ENCODE peak calls at places on chromosomes 1 and 21, in five cellular contexts. A is GDM1, C is neural progenitor cell, K is uterus, Y is type B pancreatic cell. M is an unnamed sample.

GRCh38 chr21:31509108-31510017 is 150.1 kb upstream of the SOD1 start:
- DNase-seq in A (no peak), C (peak; percentile 38), K (no peak), Y (no peak), M (peak; percentile 93)

GRCh38 chr1:150650193-150650592 is 20.8 kb upstream of the ENSA start:
- DNase-seq in A (no peak), C (no peak), K (no peak), Y (no peak), M (no peak)

GRCh38 chr1:16068356-16069270 is 4.8 kb downstream of the FAM131C start:
- DNase-seq in A (no peak), C (no peak), K (no peak), Y (no peak), M (no peak)

GRCh38 chr1:187977298-187977697 is 1148.5 kb downstream of the PLA2G4A start:
- DNase-seq in A (no peak), C (no peak), K (no peak), Y (no peak), M (no peak)

GRCh38 chr1:199859525-199859924 is 168.0 kb upstream of the NR5A2 start:
- DNase-seq in A (peak; percentile 74), C (no peak), K (no peak), Y (no peak), M (no peak)

GRCh38 chr1:98005326-98006010 is 84.6 kb upstream of the DPYD start:
- DNase-seq in A (no peak), C (no peak), K (no peak), Y (no peak), M (no peak)

GRCh38 chr1:222224576-222224975 is 323.3 kb downstream of the HHIPL2 start:
- DNase-seq in A (no peak), C (no peak), K (no peak), Y (no peak), M (no peak)

GRCh38 chr1:31264790-31265386 is 25.2 kb upstream of the NKAIN1 start:
- DNase-seq in A (no peak), C (no peak), K (no peak), Y (no peak), M (no peak)

GRCh38 chr1:46749921-46750404 is 31.0 kb upstream of the EFCAB14 start:
- DNase-seq in A (no peak), C (no peak), K (no peak), Y (no peak), M (no peak)

GRCh38 chr1:114901739-114902255 is 47.1 kb downstream of the SYCP1 start:
- DNase-seq in A (no peak), C (peak; percentile 3), K (no peak), Y (no peak), M (peak; percentile 48)

GRCh38 chr1:182650678-182651669 is 33.4 kb downstream of the RGS8 start:
- DNase-seq in A (no peak), C (no peak), K (no peak), Y (no peak), M (no peak)

GRCh38 chr1:63575340-63575826 is 17.8 kb upstream of the PGM1 start:
- DNase-seq in A (no peak), C (no peak), K (no peak), Y (no peak), M (peak; percentile 61)

GRCh38 chr1:10918531-10918930 is 93.9 kb upstream of the TARDBP start:
- DNase-seq in A (no peak), C (no peak), K (no peak), Y (no peak), M (no peak)

GRCh38 chr1:2253797-2254480 is 25.8 kb downstream of the SKI start:
- DNase-seq in A (no peak), C (no peak), K (no peak), Y (no peak), M (no peak)

GRCh38 chr1:183002797-183003594 is 20.2 kb upstream of the LAMC1 start:
- DNase-seq in A (no peak), C (no peak), K (no peak), Y (no peak), M (no peak)

GRCh38 chr1:170075186-170075585 is 691 bp upstream of the KIFAP3 start:
- DNase-seq in A (no peak), C (no peak), K (no peak), Y (no peak), M (no peak)

GRCh38 chr1:212491454-212491853 is 58.7 kb downstream of the NENF start:
- DNase-seq in A (no peak), C (no peak), K (no peak), Y (no peak), M (no peak)

GRCh38 chr1:101653482-101653946 is 343.2 kb downstream of the OLFM3 start:
- DNase-seq in A (no peak), C (peak; percentile 73), K (no peak), Y (no peak), M (peak; percentile 88)

GRCh38 chr1:9293512-9294439 is 1.1 kb downstream of the SPSB1 start:
- DNase-seq in A (no peak), C (no peak), K (no peak), Y (no peak), M (peak; percentile 73)

GRCh38 chr1:15430787-15431570 is 7.3 kb upstream of the CTRC start:
- DNase-seq in A (peak; percentile 27), C (peak; percentile 77), K (peak; percentile 71), Y (peak; percentile 86), M (peak; percentile 97)

GRCh38 chr1:167747988-167748387 is 26.2 kb downstream of the MPZL1 start:
- DNase-seq in A (no peak), C (no peak), K (no peak), Y (no peak), M (no peak)

GRCh38 chr1:37292789-37293188 is 181.6 kb upstream of the ZC3H12A start:
- DNase-seq in A (no peak), C (peak; percentile 23), K (no peak), Y (no peak), M (no peak)

GRCh38 chr21:29504751-29505321 is 206.1 kb downstream of the BACH1 start:
- DNase-seq in A (no peak), C (no peak), K (no peak), Y (no peak), M (no peak)

GRCh38 chr1:173868266-173869107 is at the start of gene ZBTB37:
- DNase-seq in A (peak; percentile 90), C (peak; percentile 96), K (no peak), Y (peak; percentile 94), M (peak; percentile 99)

GRCh38 chr1:202155478-202156021 is 4.9 kb downstream of the PTPN7 start:
- DNase-seq in A (no peak), C (no peak), K (no peak), Y (no peak), M (no peak)

GRCh38 chr1:22639286-22639685 is 2.9 kb downstream of the C1QA start:
- DNase-seq in A (no peak), C (peak; percentile 72), K (no peak), Y (no peak), M (peak; percentile 89)

GRCh38 chr21:38667466-38667865 is 138.3 kb upstream of the ETS2 start:
- DNase-seq in A (no peak), C (no peak), K (no peak), Y (no peak), M (no peak)

GRCh38 chr1:19517017-19517416 is 31.7 kb upstream of the CAPZB start:
- DNase-seq in A (no peak), C (no peak), K (no peak), Y (no peak), M (no peak)

GRCh38 chr1:67431156-67431765 is 1.1 kb upstream of the SERBP1 start:
- DNase-seq in A (no peak), C (no peak), K (no peak), Y (no peak), M (no peak)

GRCh38 chr1:100928128-100928527 is 32.2 kb downstream of the SLC30A7 start:
- DNase-seq in A (no peak), C (peak; percentile 39), K (no peak), Y (no peak), M (peak; percentile 65)

GRCh38 chr1:179805291-179806195 is 62.5 kb downstream of the FAM163A start:
- DNase-seq in A (no peak), C (no peak), K (no peak), Y (no peak), M (no peak)

GRCh38 chr1:245091171-245091621 is 63.6 kb upstream of the KIF26B start:
- DNase-seq in A (no peak), C (no peak), K (no peak), Y (no peak), M (no peak)

GRCh38 chr1:41540886-41541591 is 56.6 kb upstream of the EDN2 start:
- DNase-seq in A (no peak), C (peak; percentile 57), K (peak; percentile 7), Y (no peak), M (no peak)

GRCh38 chr1:152036316-152037216 is at the start of gene S100A11:
- DNase-seq in A (peak; percentile 35), C (peak; percentile 75), K (peak; percentile 88), Y (peak; percentile 85), M (peak; percentile 91)

GRCh38 chr1:234495231-234495990 is 16.4 kb upstream of the TARBP1 start:
- DNase-seq in A (no peak), C (peak; percentile 27), K (no peak), Y (no peak), M (no peak)

GRCh38 chr1:10679521-10680220 is 116.8 kb downstream of the CASZ1 start:
- DNase-seq in A (peak; percentile 56), C (peak; percentile 92), K (no peak), Y (no peak), M (peak; percentile 96)

GRCh38 chr1:108557311-108557710 is 2.6 kb upstream of the EEIG2 start:
- DNase-seq in A (peak; percentile 3), C (no peak), K (no peak), Y (no peak), M (no peak)

M was measured in endodermal cell.